ENCODE peak calls at places on chromosomes 2 and 18, in nine cellular contexts. One of them, this sample, is unnamed.

GRCh38 chr18:63205791-63206252 is 113.7 kb downstream of the BCL2 start:
- DNase-seq in Caco-2: no peak
- DNase-seq in right cardiac atrium: no peak
- DNase-seq in astrocyte: no peak
- DNase-seq in cardiac fibroblast: no peak
- DNase-seq in right atrium auricular region: no peak
- DNase-seq in esophagus squamous epithelium: no peak
- DNase-seq in fibroblast of mammary gland: no peak
- DNase-seq in CD4-positive, alpha-beta memory T cell: no peak
- DNase-seq in this sample: no peak

GRCh38 chr2:176710657-176711197 is 441.5 kb downstream of the MTX2 start:
- DNase-seq in Caco-2: no peak
- DNase-seq in right cardiac atrium: peak
- DNase-seq in astrocyte: peak
- DNase-seq in cardiac fibroblast: no peak
- DNase-seq in right atrium auricular region: no peak
- DNase-seq in esophagus squamous epithelium: no peak
- DNase-seq in fibroblast of mammary gland: peak
- DNase-seq in CD4-positive, alpha-beta memory T cell: no peak
- DNase-seq in this sample: no peak

GRCh38 chr2:173027181-173028128 is 48.2 kb upstream of the MAP3K20 start:
- DNase-seq in Caco-2: peak
- DNase-seq in right cardiac atrium: peak
- DNase-seq in astrocyte: peak
- DNase-seq in cardiac fibroblast: peak
- DNase-seq in right atrium auricular region: peak
- DNase-seq in esophagus squamous epithelium: peak
- DNase-seq in fibroblast of mammary gland: peak
- DNase-seq in CD4-positive, alpha-beta memory T cell: peak
- DNase-seq in this sample: peak

GRCh38 chr2:209451209-209451822 is 27.5 kb downstream of the MAP2 start:
- DNase-seq in Caco-2: no peak
- DNase-seq in right cardiac atrium: no peak
- DNase-seq in astrocyte: no peak
- DNase-seq in cardiac fibroblast: no peak
- DNase-seq in right atrium auricular region: no peak
- DNase-seq in esophagus squamous epithelium: no peak
- DNase-seq in fibroblast of mammary gland: no peak
- DNase-seq in CD4-positive, alpha-beta memory T cell: no peak
- DNase-seq in this sample: no peak

GRCh38 chr2:84906900-84907714 is 1.7 kb downstream of the TMSB10 start:
- DNase-seq in Caco-2: peak
- DNase-seq in right cardiac atrium: peak
- DNase-seq in astrocyte: peak
- DNase-seq in cardiac fibroblast: peak
- DNase-seq in right atrium auricular region: peak
- DNase-seq in esophagus squamous epithelium: peak
- DNase-seq in fibroblast of mammary gland: peak
- DNase-seq in CD4-positive, alpha-beta memory T cell: peak
- DNase-seq in this sample: peak

GRCh38 chr2:1677833-1678165 is 66.5 kb downstream of the PXDN start:
- DNase-seq in Caco-2: no peak
- DNase-seq in right cardiac atrium: no peak
- DNase-seq in astrocyte: no peak
- DNase-seq in cardiac fibroblast: no peak
- DNase-seq in right atrium auricular region: peak
- DNase-seq in esophagus squamous epithelium: no peak
- DNase-seq in fibroblast of mammary gland: no peak
- DNase-seq in CD4-positive, alpha-beta memory T cell: no peak
- DNase-seq in this sample: no peak

GRCh38 chr18:12236934-12237832 is 17.0 kb upstream of the CIDEA start:
- DNase-seq in Caco-2: peak
- DNase-seq in right cardiac atrium: peak
- DNase-seq in astrocyte: peak
- DNase-seq in cardiac fibroblast: peak
- DNase-seq in right atrium auricular region: peak
- DNase-seq in esophagus squamous epithelium: no peak
- DNase-seq in fibroblast of mammary gland: peak
- DNase-seq in CD4-positive, alpha-beta memory T cell: peak
- DNase-seq in this sample: peak

GRCh38 chr2:6181525-6182270 is 489.5 kb downstream of the SOX11 start:
- DNase-seq in Caco-2: no peak
- DNase-seq in right cardiac atrium: no peak
- DNase-seq in astrocyte: peak
- DNase-seq in cardiac fibroblast: peak
- DNase-seq in right atrium auricular region: no peak
- DNase-seq in esophagus squamous epithelium: no peak
- DNase-seq in fibroblast of mammary gland: peak
- DNase-seq in CD4-positive, alpha-beta memory T cell: no peak
- DNase-seq in this sample: peak

GRCh38 chr2:19752500-19752899 is 149.3 kb downstream of the TTC32 start:
- DNase-seq in Caco-2: no peak
- DNase-seq in right cardiac atrium: no peak
- DNase-seq in astrocyte: no peak
- DNase-seq in cardiac fibroblast: no peak
- DNase-seq in right atrium auricular region: no peak
- DNase-seq in esophagus squamous epithelium: no peak
- DNase-seq in fibroblast of mammary gland: no peak
- DNase-seq in CD4-positive, alpha-beta memory T cell: no peak
- DNase-seq in this sample: no peak

GRCh38 chr2:67846341-67847070 is 216.3 kb downstream of the C1D start:
- DNase-seq in Caco-2: peak
- DNase-seq in right cardiac atrium: peak
- DNase-seq in astrocyte: peak
- DNase-seq in cardiac fibroblast: peak
- DNase-seq in right atrium auricular region: peak
- DNase-seq in esophagus squamous epithelium: no peak
- DNase-seq in fibroblast of mammary gland: peak
- DNase-seq in CD4-positive, alpha-beta memory T cell: no peak
- DNase-seq in this sample: peak

GRCh38 chr2:199956062-199956380 is 639 bp downstream of the MAIP1 start:
- DNase-seq in Caco-2: no peak
- DNase-seq in right cardiac atrium: no peak
- DNase-seq in astrocyte: no peak
- DNase-seq in cardiac fibroblast: no peak
- DNase-seq in right atrium auricular region: no peak
- DNase-seq in esophagus squamous epithelium: no peak
- DNase-seq in fibroblast of mammary gland: no peak
- DNase-seq in CD4-positive, alpha-beta memory T cell: no peak
- DNase-seq in this sample: no peak

GRCh38 chr18:32122039-32122438 is 30.4 kb downstream of the RNF138 start:
- DNase-seq in Caco-2: peak
- DNase-seq in right cardiac atrium: no peak
- DNase-seq in astrocyte: no peak
- DNase-seq in cardiac fibroblast: no peak
- DNase-seq in right atrium auricular region: no peak
- DNase-seq in esophagus squamous epithelium: no peak
- DNase-seq in fibroblast of mammary gland: no peak
- DNase-seq in CD4-positive, alpha-beta memory T cell: no peak
- DNase-seq in this sample: no peak

DNA sequence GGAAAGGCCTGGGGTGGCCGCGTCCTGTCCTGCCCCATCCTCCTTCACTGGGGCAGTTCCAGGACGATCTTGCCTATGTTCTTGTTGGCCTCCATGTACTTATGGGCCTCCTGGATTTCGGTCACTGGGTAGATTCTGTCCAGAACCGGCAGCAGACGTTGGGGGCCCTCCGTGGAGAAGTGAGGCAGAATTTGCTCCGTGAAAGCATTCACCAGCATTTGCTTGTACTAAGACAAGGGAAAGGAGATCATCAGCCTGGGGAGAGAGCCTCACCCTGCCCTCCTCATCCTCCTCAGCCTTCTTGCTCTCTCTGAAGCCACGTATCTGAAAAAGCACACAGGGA is 1.4 kb upstream of the SF3B6 start:
- DNase-seq in Caco-2: peak
- DNase-seq in right cardiac atrium: no peak
- DNase-seq in astrocyte: no peak
- DNase-seq in cardiac fibroblast: no peak
- DNase-seq in right atrium auricular region: no peak
- DNase-seq in esophagus squamous epithelium: no peak
- DNase-seq in fibroblast of mammary gland: no peak
- DNase-seq in CD4-positive, alpha-beta memory T cell: no peak
- DNase-seq in this sample: no peak
- H3K4me3 ChIP-seq in Caco-2: peak
- H3K4me3 ChIP-seq in right cardiac atrium: peak
- H3K4me3 ChIP-seq in astrocyte: peak
- H3K4me3 ChIP-seq in cardiac fibroblast: peak
- H3K4me3 ChIP-seq in right atrium auricular region: peak
- H3K4me3 ChIP-seq in esophagus squamous epithelium: peak
- H3K4me3 ChIP-seq in fibroblast of mammary gland: peak
- H3K4me3 ChIP-seq in CD4-positive, alpha-beta memory T cell: peak
- H3K4me3 ChIP-seq in this sample: peak

DNA sequence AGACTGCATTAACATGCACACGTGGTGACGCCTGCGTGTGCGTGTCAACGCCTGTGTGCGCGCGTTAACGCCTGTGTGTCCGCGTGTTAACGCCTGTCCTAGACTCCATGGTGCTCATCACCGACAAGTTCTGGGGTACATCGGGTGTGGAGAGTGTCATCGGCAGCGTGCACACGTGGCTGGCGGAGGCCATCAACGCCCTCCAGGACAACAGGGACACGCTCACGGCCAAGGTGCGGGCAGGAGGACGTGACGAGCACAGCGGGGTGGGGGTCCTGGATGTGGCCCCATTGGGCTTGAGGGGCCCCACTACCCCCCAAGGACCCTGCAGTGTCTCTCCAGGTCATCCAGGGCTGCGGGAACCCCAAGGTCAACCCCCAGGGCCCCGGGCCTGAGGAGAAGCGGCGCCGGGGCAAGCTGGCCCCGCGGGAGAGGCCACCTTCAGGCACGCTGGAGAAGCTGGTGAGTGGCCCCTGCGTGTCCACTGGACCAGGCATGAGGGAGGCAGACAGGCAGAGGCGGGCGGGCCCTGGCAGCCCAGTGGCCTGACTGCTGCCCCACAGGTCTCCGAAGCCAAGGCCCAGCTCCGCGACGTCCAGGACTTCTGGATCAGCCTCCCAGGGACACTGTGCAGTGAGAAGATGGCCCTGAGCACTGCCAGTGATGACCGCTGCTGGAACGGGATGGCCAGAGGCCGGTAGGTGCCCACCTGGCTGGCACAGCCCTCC is 29.2 kb downstream of the GPC1 start:
- DNase-seq in Caco-2: no peak
- DNase-seq in right cardiac atrium: peak
- DNase-seq in astrocyte: no peak
- DNase-seq in cardiac fibroblast: no peak
- DNase-seq in right atrium auricular region: peak
- DNase-seq in esophagus squamous epithelium: no peak
- DNase-seq in fibroblast of mammary gland: no peak
- DNase-seq in CD4-positive, alpha-beta memory T cell: no peak
- DNase-seq in this sample: no peak
- H3K4me3 ChIP-seq in Caco-2: no peak
- H3K4me3 ChIP-seq in right cardiac atrium: no peak
- H3K4me3 ChIP-seq in astrocyte: no peak
- H3K4me3 ChIP-seq in cardiac fibroblast: no peak
- H3K4me3 ChIP-seq in right atrium auricular region: no peak
- H3K4me3 ChIP-seq in esophagus squamous epithelium: no peak
- H3K4me3 ChIP-seq in fibroblast of mammary gland: no peak
- H3K4me3 ChIP-seq in CD4-positive, alpha-beta memory T cell: no peak
- H3K4me3 ChIP-seq in this sample: no peak

DNA sequence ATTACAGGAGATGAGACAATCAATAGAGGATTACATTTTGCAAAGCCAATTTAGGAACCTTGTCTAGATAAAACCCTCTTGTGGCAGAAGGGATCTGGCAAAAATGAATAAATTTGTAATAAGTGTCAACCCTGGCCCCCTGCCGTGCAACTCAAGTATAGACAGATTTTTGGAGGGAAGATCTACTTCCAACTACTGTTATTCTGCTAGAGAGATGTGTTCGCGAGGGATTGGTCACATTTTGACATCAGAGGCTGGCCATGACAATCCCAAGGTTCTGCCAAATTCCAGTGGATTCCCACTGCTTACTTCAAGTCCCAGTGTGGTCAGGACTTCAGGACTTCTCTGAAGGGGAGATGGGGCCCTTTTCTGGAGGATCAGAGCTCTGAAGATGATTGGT is 192.6 kb downstream of the SH3RF3 start:
- DNase-seq in Caco-2: no peak
- DNase-seq in right cardiac atrium: no peak
- DNase-seq in astrocyte: no peak
- DNase-seq in cardiac fibroblast: peak
- DNase-seq in right atrium auricular region: peak
- DNase-seq in esophagus squamous epithelium: no peak
- DNase-seq in fibroblast of mammary gland: peak
- DNase-seq in CD4-positive, alpha-beta memory T cell: no peak
- DNase-seq in this sample: peak
- H3K4me3 ChIP-seq in Caco-2: no peak
- H3K4me3 ChIP-seq in right cardiac atrium: no peak
- H3K4me3 ChIP-seq in astrocyte: no peak
- H3K4me3 ChIP-seq in cardiac fibroblast: no peak
- H3K4me3 ChIP-seq in right atrium auricular region: no peak
- H3K4me3 ChIP-seq in esophagus squamous epithelium: no peak
- H3K4me3 ChIP-seq in fibroblast of mammary gland: peak
- H3K4me3 ChIP-seq in CD4-positive, alpha-beta memory T cell: no peak
- H3K4me3 ChIP-seq in this sample: no peak

GRCh38 chr2:213065583-213066444 is 85.6 kb downstream of the IKZF2 start:
- DNase-seq in Caco-2: peak
- DNase-seq in right cardiac atrium: peak
- DNase-seq in astrocyte: peak
- DNase-seq in cardiac fibroblast: peak
- DNase-seq in right atrium auricular region: no peak
- DNase-seq in esophagus squamous epithelium: no peak
- DNase-seq in fibroblast of mammary gland: peak
- DNase-seq in CD4-positive, alpha-beta memory T cell: no peak
- DNase-seq in this sample: peak
- H3K4me3 ChIP-seq in Caco-2: no peak
- H3K4me3 ChIP-seq in right cardiac atrium: no peak
- H3K4me3 ChIP-seq in astrocyte: no peak
- H3K4me3 ChIP-seq in cardiac fibroblast: no peak
- H3K4me3 ChIP-seq in right atrium auricular region: no peak
- H3K4me3 ChIP-seq in esophagus squamous epithelium: peak
- H3K4me3 ChIP-seq in fibroblast of mammary gland: no peak
- H3K4me3 ChIP-seq in CD4-positive, alpha-beta memory T cell: no peak
- H3K4me3 ChIP-seq in this sample: no peak